ENCODE peak calls at places on chromosome 12, in six cellular contexts. L is heart left ventricle; Z is prostate gland; K is GM10248; X is fibroblast of mammary gland; T is activated T-cell treated with anti-CD3 and anti-CD28 coated beads, Interleukin-2, amount 50 U/mL, for 72 hours. Y is an unnamed sample.

GRCh38 chr12:91140660-91141045 is 29.4 kb upstream of the LUM start:
- DNase-seq in L (peak; percentile 33), Z (no peak), K (no peak), X (peak; percentile 82), T (no peak), Y (no peak)

GRCh38 chr12:62813031-62813829 is 121.7 kb downstream of the PPM1H start:
- DNase-seq in L (peak; percentile 52), Z (peak; percentile 31), K (peak; percentile 53), X (peak; percentile 70), T (peak; percentile 45), Y (peak; percentile 62)

GRCh38 chr12:116474331-116474730 is 84.8 kb upstream of the MAP1LC3B2 start:
- DNase-seq in L (no peak), Z (no peak), K (no peak), X (peak; percentile 28), T (no peak), Y (no peak)

GRCh38 chr12:50282581-50283229 is 615 bp downstream of the LIMA1 start:
- DNase-seq in L (no peak), Z (peak; percentile 44), K (no peak), X (peak; percentile 39), T (no peak), Y (no peak)

GRCh38 chr12:48556631-48557030 is 13.2 kb downstream of the LALBA start:
- DNase-seq in L (no peak), Z (no peak), K (no peak), X (no peak), T (no peak), Y (no peak)

GRCh38 chr12:61993734-61994345 is 266.4 kb upstream of the USP15 start:
- DNase-seq in L (no peak), Z (no peak), K (peak; percentile 17), X (peak; percentile 21), T (peak; percentile 1), Y (no peak)

GRCh38 chr12:54259194-54260011 is 20.5 kb downstream of the CBX5 start:
- DNase-seq in L (peak; percentile 82), Z (peak; percentile 38), K (peak; percentile 82), X (peak; percentile 79), T (peak; percentile 59), Y (peak; percentile 64)

GRCh38 chr12:27534060-27534764 is 10.2 kb downstream of the PPFIBP1 start:
- DNase-seq in L (no peak), Z (no peak), K (peak; percentile 45), X (no peak), T (peak; percentile 40), Y (peak; percentile 69)

GRCh38 chr12:77725611-77726010 is 105.1 kb upstream of the NAV3 start:
- DNase-seq in L (no peak), Z (no peak), K (no peak), X (peak; percentile 32), T (no peak), Y (no peak)

GRCh38 chr12:26293612-26294011 is 98.2 kb downstream of the SSPN start:
- DNase-seq in L (no peak), Z (no peak), K (no peak), X (no peak), T (no peak), Y (no peak)

GRCh38 chr12:95303476-95303875 is 85.9 kb downstream of the VEZT start:
- DNase-seq in L (no peak), Z (no peak), K (no peak), X (peak; percentile 14), T (no peak), Y (no peak)

GRCh38 chr12:121712462-121713256 is at the start of gene TMEM120B:
- DNase-seq in L (peak; percentile 88), Z (peak; percentile 82), K (peak; percentile 95), X (peak; percentile 56), T (peak; percentile 85), Y (peak; percentile 84)

GRCh38 chr12:56804684-56805083 is 41.6 kb downstream of the HSD17B6 start:
- DNase-seq in L (no peak), Z (no peak), K (no peak), X (no peak), T (no peak), Y (no peak)

GRCh38 chr12:50660425-50660822 is 103.5 kb upstream of the ATF1 start:
- DNase-seq in L (no peak), Z (no peak), K (no peak), X (no peak), T (no peak), Y (no peak)

GRCh38 chr12:13436182-13436581 is 239.7 kb downstream of the EMP1 start:
- DNase-seq in L (no peak), Z (no peak), K (no peak), X (no peak), T (no peak), Y (no peak)

GRCh38 chr12:114975974-114976310 is 292.0 kb upstream of the TBX3 start:
- DNase-seq in L (no peak), Z (no peak), K (no peak), X (peak; percentile 86), T (no peak), Y (no peak)